ENCODE peak calls at places on chromosomes 5 and 9, in eight cellular contexts. G is non-pigmented ciliary epithelial cell; E is HL-60; Y is posterior cingulate gyrus; P is Caki2; S is ureter; Z is stimulated activated naive CD8-positive, alpha-beta T cell treated with anti-CD3 and anti-CD28 coated beads, Interleukin-15, amount 100 ng/mL, for 72 hours; R is G401. C is an unnamed sample.

GRCh38 chr9:137396227-137396626 is 26.7 kb downstream of the EXD3 start:
- DNase-seq in Z (no peak), Y (no peak), R (no peak), E (no peak), G (peak; percentile 84), S (no peak), P (no peak), C (no peak)

GRCh38 chr9:120767451-120767850 is 25.8 kb downstream of the FBXW2 start:
- DNase-seq in G (no peak), P (no peak), Y (no peak), R (no peak), E (no peak), S (no peak), Z (no peak), C (no peak)

GRCh38 chr9:70013598-70014196 is 30.0 kb upstream of the MAMDC2 start:
- DNase-seq in E (no peak), S (no peak), P (peak; percentile 3), G (no peak), Y (no peak), Z (no peak), R (no peak), C (no peak)

GRCh38 chr9:105178106-105178505 is 66.3 kb upstream of the SLC44A1 start:
- DNase-seq in R (no peak), P (no peak), G (no peak), E (no peak), Y (no peak), Z (no peak), S (no peak), C (no peak)

GRCh38 chr9:104948277-104948676 is 20.3 kb upstream of the ABCA1 start:
- DNase-seq in P (no peak), G (no peak), E (no peak), S (no peak), Y (no peak), R (no peak), Z (no peak), C (no peak)

GRCh38 chr9:138070815-138071214 is 193.2 kb downstream of the CACNA1B start:
- DNase-seq in G (no peak), R (no peak), S (no peak), E (no peak), Z (no peak), P (no peak), Y (no peak), C (no peak)

GRCh38 chr5:133696782-133697507 is 84.6 kb upstream of the FSTL4 start:
- DNase-seq in P (no peak), Z (no peak), S (no peak), G (no peak), E (no peak), Y (peak; percentile 47), R (peak; percentile 17), C (no peak)

GRCh38 chr5:171893290-171893890 is 107.8 kb downstream of the SMIM23 start:
- DNase-seq in S (no peak), P (no peak), Z (no peak), E (no peak), R (peak; percentile 36), Y (no peak), G (peak; percentile 37), C (no peak)

GRCh38 chr9:90915693-90916092 is 114.1 kb downstream of the SYK start:
- DNase-seq in S (no peak), E (peak; percentile 58), Z (peak; percentile 33), Y (no peak), G (no peak), R (no peak), P (no peak), C (no peak)

GRCh38 chr5:95731571-95732554 is 727 bp downstream of the RHOBTB3 start:
- DNase-seq in E (peak; percentile 24), P (peak; percentile 50), Z (peak; percentile 40), Y (peak; percentile 49), R (peak; percentile 46), S (peak; percentile 58), G (no peak), C (peak; percentile 44)

GRCh38 chr5:158373623-158374375 is 514.9 kb upstream of the CLINT1 start:
- DNase-seq in P (no peak), Y (no peak), S (no peak), Z (no peak), E (peak; percentile 57), R (no peak), G (no peak), C (no peak)

GRCh38 chr5:56206126-56206525 is 27.0 kb downstream of the ANKRD55 start:
- DNase-seq in Z (no peak), P (no peak), E (no peak), G (peak; percentile 28), R (no peak), S (no peak), Y (no peak), C (no peak)

GRCh38 chr5:8363133-8363532 is 494.2 kb downstream of the MTRR start:
- DNase-seq in Y (no peak), Z (no peak), G (peak; percentile 19), R (no peak), E (no peak), P (peak; percentile 2), S (no peak), C (no peak)

GRCh38 chr5:80963966-80964481 is 3.9 kb downstream of the RASGRF2 start:
- DNase-seq in P (peak; percentile 45), Z (no peak), Y (no peak), G (no peak), R (no peak), S (no peak), E (no peak), C (no peak)

GRCh38 chr9:95171001-95171400 is 146.5 kb downstream of the FANCC start:
- DNase-seq in G (no peak), E (no peak), Y (no peak), S (no peak), P (peak; percentile 19), Z (no peak), R (no peak), C (no peak)

GRCh38 chr9:97873410-97873809 is 20.4 kb downstream of the FOXE1 start:
- DNase-seq in G (no peak), S (no peak), Z (no peak), P (no peak), R (no peak), Y (no peak), E (no peak), C (no peak)

GRCh38 chr5:130995254-130995515 is 169.9 kb downstream of the HINT1 start:
- DNase-seq in G (no peak), E (no peak), Z (no peak), P (no peak), R (no peak), Y (no peak), S (no peak), C (no peak)

GRCh38 chr9:113233146-113233545 is 11.8 kb downstream of the SLC31A1 start:
- DNase-seq in Y (no peak), Z (no peak), P (no peak), G (no peak), E (peak; percentile 36), R (no peak), S (no peak), C (no peak)

GRCh38 chr5:61419141-61419540 is 87.1 kb downstream of the ZSWIM6 start:
- DNase-seq in Z (no peak), R (no peak), P (no peak), G (no peak), Y (no peak), E (no peak), S (no peak), C (no peak)

C was measured in memory B cell.